ENCODE peak calls at places on chromosome 9, in four cellular contexts. L is left ventricle myocardium superior, Y is NCI-H1105, M is Ammon's horn. O is an unnamed sample.

GRCh38 chr9:129816501-129817435 is 7.2 kb downstream of the TOR1A start:
- DNase-seq in L (no peak), M (no peak), Y (no peak), O (no peak)

GRCh38 chr9:98370976-98371315 is 115.5 kb upstream of the TBC1D2 start:
- DNase-seq in L (no peak), Y (no peak), M (no peak), O (no peak)

GRCh38 chr9:76957258-76957657 is 51.3 kb upstream of the PRUNE2 start:
- DNase-seq in M (no peak), Y (no peak), L (no peak), O (no peak)

GRCh38 chr9:121561385-121562222 is 62.0 kb upstream of the GGTA1 start:
- DNase-seq in L (no peak), Y (no peak), M (no peak), O (no peak)

GRCh38 chr9:6153425-6153824 is 62.2 kb upstream of the IL33 start:
- DNase-seq in M (no peak), L (no peak), Y (no peak), O (no peak)

GRCh38 chr9:3879315-3879714 is 353.5 kb upstream of the RFX3 start:
- DNase-seq in M (peak; percentile 34), Y (peak; percentile 76), L (no peak), O (no peak)

GRCh38 chr9:105103776-105104175 is 140.7 kb upstream of the SLC44A1 start:
- DNase-seq in L (no peak), M (no peak), Y (no peak), O (no peak)

GRCh38 chr9:14788846-14789245 is 66.3 kb upstream of the CER1 start:
- DNase-seq in M (no peak), Y (no peak), L (no peak), O (no peak)

GRCh38 chr9:127341152-127341551 is 55.8 kb upstream of the SLC2A8 start:
- DNase-seq in L (no peak), M (no peak), Y (no peak), O (no peak)

GRCh38 chr9:91837982-91838731 is 111.9 kb downstream of the ROR2 start:
- DNase-seq in Y (peak; percentile 80), L (peak; percentile 73), M (no peak), O (no peak)

GRCh38 chr9:136210276-136210675 is 5.3 kb upstream of the LHX3 start:
- DNase-seq in M (no peak), Y (no peak), L (no peak), O (no peak)

GRCh38 chr9:134301387-134302129 is 24.7 kb upstream of the RXRA start:
- DNase-seq in L (peak; percentile 23), M (no peak), Y (no peak), O (no peak)

GRCh38 chr9:71295928-71296327 is 174.5 kb upstream of the TRPM3 start:
- DNase-seq in Y (no peak), L (no peak), M (no peak), O (no peak)

GRCh38 chr9:6739218-6739617 is 18.6 kb upstream of the KDM4C start:
- DNase-seq in L (no peak), M (no peak), Y (no peak), O (no peak)

GRCh38 chr9:115296831-115297565 is 179.0 kb upstream of the TNC start:
- DNase-seq in Y (no peak), M (no peak), L (no peak), O (no peak)

GRCh38 chr9:131853434-131853833 is 113.6 kb upstream of the RAPGEF1 start:
- DNase-seq in M (no peak), Y (no peak), L (no peak), O (no peak)

GRCh38 chr9:124399323-124399962 is 15.8 kb downstream of the PSMB7 start:
- DNase-seq in L (peak; percentile 60), Y (no peak), M (no peak), O (no peak)

GRCh38 chr9:96555567-96556386 is 63.9 kb downstream of the CDC14B start:
- DNase-seq in L (no peak), Y (no peak), M (peak; percentile 14), O (no peak)

GRCh38 chr9:21081999-21082398 is 4.3 kb upstream of the IFNB1 start:
- DNase-seq in Y (no peak), M (no peak), L (no peak), O (peak; percentile 63)